ENCODE peak calls at places on chromosomes 11 and 22, in five cellular contexts. Z is HepG2, W is H1, P is K562, B is GM12878. T is an unnamed sample.

GRCh38 chr11:33987975-33988580 is 63.5 kb upstream of the CAPRIN1 start:
- DNase-seq in B (no peak), Z (peak), P (peak), W (no peak), T (peak)

GRCh38 chr22:19940536-19941364 is 822 bp upstream of the COMT start:
- DNase-seq in W (no peak), P (peak), B (no peak), Z (no peak), T (no peak)

GRCh38 chr11:63010934-63011439 is 4.7 kb downstream of the SLC22A8 start:
- DNase-seq in Z (no peak), W (no peak), B (no peak), P (no peak), T (no peak)

GRCh38 chr11:57476223-57476882 is 16.0 kb downstream of the RTN4RL2 start:
- DNase-seq in Z (no peak), B (no peak), W (no peak), P (no peak), T (peak)

GRCh38 chr22:23161574-23161973 is 16.3 kb downstream of the RAB36 start:
- DNase-seq in Z (no peak), B (no peak), P (no peak), W (no peak), T (no peak)

GRCh38 chr11:35035894-35036408 is 103.0 kb upstream of the CD44 start:
- DNase-seq in Z (no peak), P (no peak), B (peak), W (no peak), T (no peak)

GRCh38 chr11:71086687-71087258 is 165.6 kb downstream of the SHANK2 start:
- DNase-seq in Z (peak), W (peak), P (peak), B (no peak), T (peak)

GRCh38 chr22:44536411-44536810 is 38.4 kb upstream of the RTL6 start:
- DNase-seq in Z (no peak), P (no peak), B (no peak), W (no peak), T (no peak)

GRCh38 chr22:32473388-32473952 is 1.1 kb upstream of the FBXO7 start:
- DNase-seq in B (peak), W (no peak), P (peak), Z (peak), T (peak)

GRCh38 chr11:131370090-131370751 is at the start of gene NTM:
- DNase-seq in W (no peak), Z (no peak), B (no peak), P (no peak), T (peak)

GRCh38 chr11:27059431-27059830 is 18.8 kb downstream of the BBOX1 start:
- DNase-seq in Z (no peak), P (no peak), W (no peak), B (no peak), T (no peak)

GRCh38 chr11:128929991-128930390 is 12.7 kb downstream of the TP53AIP1 start:
- DNase-seq in B (no peak), Z (no peak), W (no peak), P (no peak), T (no peak)
- H2AFZ ChIP-seq in B (no peak), Z (no peak), W (no peak), P (no peak), T (peak)

GRCh38 chr22:36430863-36431262 is 43.1 kb upstream of the MYH9 start:
- DNase-seq in P (peak), W (no peak), B (no peak), Z (peak), T (no peak)
- TF ChIP-seq CREB1 in P (no peak), W (no peak), B (no peak), Z (no peak), T (no peak)

GRCh38 chr22:29817724-29818123 is 20.4 kb downstream of the ASCC2 start:
- DNase-seq in B (no peak), Z (no peak), P (no peak), W (no peak), T (no peak)

GRCh38 chr22:29824677-29825076 is 13.4 kb downstream of the ASCC2 start:
- DNase-seq in B (no peak), P (no peak), W (no peak), Z (no peak), T (no peak)

GRCh38 chr22:29821790-29822130 is 16.3 kb downstream of the ASCC2 start:
- DNase-seq in P (no peak), B (no peak), W (no peak), Z (peak), T (no peak)

GRCh38 chr22:29816980-29817379 is 21.1 kb downstream of the ASCC2 start:
- DNase-seq in W (no peak), P (no peak), B (no peak), Z (no peak), T (no peak)

GRCh38 chr22:29820941-29821789 is 16.9 kb downstream of the ASCC2 start:
- DNase-seq in B (peak), W (no peak), P (peak), Z (peak), T (no peak)
- H3K27ac ChIP-seq in B (peak), W (no peak), P (peak), Z (peak), T (no peak)

DNA sequence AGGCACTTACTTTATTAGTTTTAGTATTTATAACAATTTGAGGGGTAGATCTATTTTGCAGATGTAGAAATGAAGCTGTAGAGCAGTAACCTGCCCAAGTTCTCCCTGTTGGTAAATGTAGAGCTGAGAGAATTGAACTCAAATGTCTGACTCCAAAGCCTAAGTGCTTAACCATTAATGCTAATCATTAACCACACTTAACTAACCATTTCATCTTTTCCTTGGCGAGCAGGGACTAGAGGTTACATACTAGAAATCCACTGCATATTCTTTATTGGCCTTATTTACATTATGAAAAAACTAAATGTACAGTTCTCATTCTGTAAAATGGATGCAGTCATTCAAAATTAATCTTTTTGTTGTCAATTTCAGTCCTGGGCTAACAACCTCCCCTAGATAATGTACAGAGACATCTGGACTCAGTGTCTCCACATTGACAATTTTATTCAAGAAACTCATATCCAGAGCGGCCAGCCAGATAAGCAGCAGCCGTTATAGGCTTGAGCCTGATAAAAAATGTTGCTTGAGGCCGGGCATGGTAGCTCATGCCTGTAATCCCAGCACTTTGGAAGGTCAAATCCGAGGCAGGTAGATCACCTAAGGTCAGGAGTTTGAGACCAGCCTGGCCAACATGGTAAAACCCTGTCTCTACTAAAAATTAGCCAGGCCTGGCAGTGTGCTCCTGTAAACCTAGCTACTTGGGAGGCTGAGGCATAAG is 76.7 kb upstream of the PICALM start:
- DNase-seq in B (no peak), Z (peak), W (no peak), P (no peak), T (no peak)
- H2AFZ ChIP-seq in B (no peak), Z (no peak), W (no peak), P (peak), T (peak)

GRCh38 chr11:1862588-1863351 is 9.9 kb downstream of the LSP1 start:
- DNase-seq in B (no peak), Z (no peak), P (no peak), W (no peak), T (no peak)

GRCh38 chr11:1861435-1862411 is 8.8 kb downstream of the LSP1 start:
- DNase-seq in W (no peak), B (no peak), P (no peak), Z (no peak), T (no peak)

GRCh38 chr11:1864216-1864615 is 11.3 kb downstream of the LSP1 start:
- DNase-seq in B (no peak), Z (no peak), W (no peak), P (no peak), T (no peak)

GRCh38 chr11:1864831-1865665 is 12.2 kb downstream of the LSP1 start:
- DNase-seq in Z (no peak), W (no peak), P (no peak), B (no peak), T (no peak)

GRCh38 chr11:1863352-1864215 is 10.7 kb downstream of the LSP1 start:
- DNase-seq in W (no peak), B (no peak), Z (peak), P (peak), T (peak)
- TF ChIP-seq CREB1 in W (no peak), B (no peak), Z (no peak), P (no peak), T (no peak)

GRCh38 chr11:72688929-72689328 is 14.7 kb upstream of the PDE2A start:
- DNase-seq in Z (no peak), B (no peak), P (no peak), W (no peak), T (no peak)
- H3K27ac ChIP-seq in Z (no peak), B (no peak), P (no peak), W (no peak), T (no peak)